ENCODE peak calls at places on chromosomes 1 and 21, in ten cellular contexts. U is A549; N is tibial nerve; H is lower lobe of right lung; S is GM12865; D is CD8-positive, alpha-beta memory T cell; Q is Peyer's patch; M is mucosa of descending colon; Z is kidney epithelial cell; R is epithelial cell of esophagus. A is an unnamed sample.

GRCh38 chr1:11940260-11940921 is 5.9 kb downstream of the PLOD1 start:
- DNase-seq in Z (no peak), Q (peak; percentile 79), S (no peak), M (no peak), R (no peak), N (no peak), H (no peak), D (no peak), U (no peak), A (no peak)

GRCh38 chr1:925532-926421 is 2.1 kb downstream of the SAMD11 start:
- DNase-seq in Q (no peak), N (no peak), U (peak; percentile 64), Z (no peak), M (no peak), D (no peak), R (no peak), S (no peak), H (no peak), A (no peak)

GRCh38 chr1:94539496-94539895 is 2.1 kb downstream of the F3 start:
- DNase-seq in S (no peak), N (no peak), D (no peak), U (no peak), R (peak; percentile 77), H (no peak), Q (peak; percentile 54), M (no peak), Z (no peak), A (no peak)

GRCh38 chr21:41766051-41766882 is 585 bp downstream of the RIPK4 start:
- DNase-seq in N (no peak), Q (no peak), D (no peak), Z (no peak), H (no peak), S (no peak), U (no peak), R (no peak), M (no peak), A (no peak)

GRCh38 chr1:238199325-238199724 is 308.6 kb upstream of the ZP4 start:
- DNase-seq in Q (no peak), Z (no peak), M (no peak), R (no peak), S (no peak), D (no peak), H (no peak), N (no peak), U (no peak), A (no peak)

GRCh38 chr1:19006837-19007271 is 50.4 kb upstream of the IFFO2 start:
- DNase-seq in Z (no peak), S (no peak), D (no peak), N (no peak), M (no peak), R (no peak), H (no peak), U (no peak), Q (no peak), A (no peak)

GRCh38 chr1:48470506-48470905 is 1.5 kb downstream of the SPATA6 start:
- DNase-seq in M (peak; percentile 60), R (peak; percentile 11), H (peak; percentile 61), U (no peak), N (no peak), Z (no peak), S (no peak), Q (no peak), D (no peak), A (no peak)

GRCh38 chr21:25422610-25423608 is 184.4 kb downstream of the MRPL39 start:
- DNase-seq in N (no peak), H (no peak), M (no peak), R (no peak), Q (no peak), Z (no peak), U (no peak), S (peak; percentile 60), D (no peak), A (no peak)

GRCh38 chr1:234175363-234175762 is 197.9 kb upstream of the COA6 start:
- DNase-seq in N (no peak), Z (no peak), Q (no peak), S (no peak), R (no peak), U (no peak), D (no peak), M (no peak), H (no peak), A (no peak)

GRCh38 chr21:22421416-22422190 is 1423.4 kb downstream of the NCAM2 start:
- DNase-seq in Q (no peak), S (no peak), H (no peak), M (no peak), N (no peak), Z (no peak), U (no peak), D (no peak), R (no peak), A (no peak)

GRCh38 chr1:84907095-84907827 is 14.3 kb upstream of the LPAR3 start:
- DNase-seq in U (no peak), Z (peak; percentile 80), D (no peak), S (no peak), M (no peak), H (no peak), R (peak; percentile 95), N (no peak), Q (no peak), A (no peak)

GRCh38 chr1:184974086-184974836 is at the start of gene NIBAN1:
- DNase-seq in N (peak; percentile 47), U (peak; percentile 48), Q (peak; percentile 84), R (peak; percentile 67), S (peak; percentile 87), Z (peak; percentile 50), M (peak; percentile 81), H (peak; percentile 87), D (peak; percentile 63), A (no peak)

GRCh38 chr1:246597340-246597739 is 31.1 kb downstream of the CNST start:
- DNase-seq in Z (no peak), Q (peak; percentile 71), U (peak; percentile 73), N (no peak), H (no peak), R (peak; percentile 60), D (no peak), S (no peak), M (no peak), A (no peak)

GRCh38 chr1:27539901-27540861 is 50.2 kb upstream of the WASF2 start:
- DNase-seq in N (no peak), M (no peak), D (no peak), R (peak; percentile 96), U (peak; percentile 92), S (no peak), Q (no peak), Z (peak; percentile 81), H (no peak), A (no peak)

GRCh38 chr1:16112558-16113555 is 39.4 kb upstream of the FAM131C start:
- DNase-seq in H (no peak), S (no peak), N (no peak), M (no peak), R (no peak), Q (no peak), D (no peak), U (no peak), Z (no peak), A (no peak)

DNA sequence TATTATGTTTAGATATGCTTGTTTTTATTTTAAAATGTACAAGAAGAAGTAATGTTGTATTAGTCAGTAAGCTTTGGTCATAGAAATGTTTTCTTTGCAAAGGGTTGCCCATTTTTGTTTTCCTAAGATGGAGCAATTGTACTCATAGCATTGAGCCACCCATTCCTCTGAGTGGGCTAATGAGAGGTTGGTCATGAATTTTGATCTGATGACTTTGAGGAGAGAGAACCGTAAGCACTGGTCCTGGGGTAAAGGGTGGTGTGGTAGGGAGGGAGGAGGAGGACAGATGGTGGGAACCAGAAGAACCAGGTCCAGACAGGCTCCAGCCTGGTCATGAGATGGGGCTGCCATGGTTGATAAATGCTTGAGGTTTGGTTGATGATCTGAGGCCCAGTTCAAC is 15.9 kb upstream of the SLC6A9 start:
- DNase-seq in R (no peak), U (no peak), D (no peak), Q (no peak), M (no peak), S (no peak), N (no peak), Z (no peak), H (no peak), A (no peak)
- H3K4me3 ChIP-seq in R (no peak overlapping the region), U (no peak overlapping the region), D (no peak overlapping the region), Q (no peak overlapping the region), M (no peak overlapping the region), S (no peak overlapping the region), N (no peak overlapping the region), Z (no peak overlapping the region), H (no peak overlapping the region), A (no peak overlapping the region)

GRCh38 chr1:43359696-43360095 is 915 bp downstream of the CDC20 start:
- DNase-seq in Z (no peak), R (peak; percentile 26), M (no peak), H (no peak), Q (no peak), N (no peak), S (no peak), U (no peak), D (no peak), A (no peak)
- H3K4me3 ChIP-seq in Z (peak overlapping the region; percentile 60), R (peak overlapping the region; percentile 62), M (no peak overlapping the region), H (peak overlapping the region; percentile 83), Q (no peak overlapping the region), N (no peak overlapping the region), S (peak overlapping the region; percentile 96), U (peak overlapping the region; percentile 62), D (peak overlapping the region; percentile 95), A (peak overlapping the region; percentile 84)

GRCh38 chr1:24705260-24706073 is 39.8 kb upstream of the CLIC4 start:
- DNase-seq in U (peak; percentile 95), R (peak; percentile 94), S (peak; percentile 51), D (no peak), Q (peak; percentile 77), M (peak; percentile 87), N (peak; percentile 84), Z (no peak), H (peak; percentile 89), A (peak; percentile 56)
- H3K4me3 ChIP-seq in U (peak overlapping the region; percentile 33), R (peak overlapping the region; percentile 35), S (no peak overlapping the region), D (no peak overlapping the region), Q (no peak overlapping the region), M (no peak overlapping the region), N (no peak overlapping the region), Z (no peak overlapping the region), H (peak overlapping the region; percentile 31), A (no peak overlapping the region)

GRCh38 chr1:110057963-110058518 is 12.4 kb downstream of the ALX3 start:
- DNase-seq in R (no peak), H (peak; percentile 62), Z (no peak), N (no peak), S (no peak), Q (no peak), M (no peak), D (no peak), U (no peak), A (no peak)

GRCh38 chr1:110056284-110056680 is 14.2 kb downstream of the ALX3 start:
- DNase-seq in H (no peak), N (no peak), M (no peak), R (no peak), S (no peak), Q (no peak), Z (no peak), U (no peak), D (no peak), A (no peak)

GRCh38 chr1:110053557-110054428 is 16.7 kb downstream of the ALX3 start:
- DNase-seq in N (peak; percentile 73), H (peak; percentile 75), S (peak; percentile 65), M (peak; percentile 63), R (peak; percentile 51), Z (no peak), U (peak; percentile 40), D (peak; percentile 58), Q (peak; percentile 89), A (no peak)

GRCh38 chr1:110056776-110057175 is 13.7 kb downstream of the ALX3 start:
- DNase-seq in U (no peak), H (no peak), N (no peak), R (peak; percentile 78), Z (no peak), Q (peak; percentile 71), M (no peak), S (no peak), D (no peak), A (no peak)

GRCh38 chr1:110055493-110056283 is 14.8 kb downstream of the ALX3 start:
- DNase-seq in M (no peak), Z (no peak), R (no peak), N (no peak), U (no peak), H (no peak), S (no peak), D (no peak), Q (no peak), A (no peak)
- H3K4me3 ChIP-seq in M (no peak overlapping the region), Z (no peak overlapping the region), R (no peak overlapping the region), N (no peak overlapping the region), U (no peak overlapping the region), H (no peak overlapping the region), S (no peak overlapping the region), D (no peak overlapping the region), Q (no peak overlapping the region), A (no peak overlapping the region)

A was measured in retinal pigment epithelial cell.